ENCODE peak calls at places on chromosome 22, in six cellular contexts. One of them, this sample, is unnamed. For H3K36me3, the result is how much of the 10 kb centered on the place peaks cover.

GRCh38 chr22:46070215-46070721 is 80.1 kb upstream of the PPARA start:
- DNase-seq in HCT116: no peak
- DNase-seq in K562: no peak
- DNase-seq in GM12878: no peak
- DNase-seq in HepG2: peak
- DNase-seq in H1: no peak
- DNase-seq in this sample: peak

GRCh38 chr22:27752771-27753170 is 48.8 kb downstream of the MN1 start:
- DNase-seq in HCT116: no peak
- DNase-seq in K562: no peak
- DNase-seq in GM12878: no peak
- DNase-seq in HepG2: no peak
- DNase-seq in H1: no peak
- DNase-seq in this sample: no peak

GRCh38 chr22:48205790-48206189 is 1443.3 kb downstream of the TBC1D22A start:
- DNase-seq in HCT116: no peak
- DNase-seq in K562: no peak
- DNase-seq in GM12878: no peak
- DNase-seq in HepG2: no peak
- DNase-seq in H1: no peak
- DNase-seq in this sample: no peak

GRCh38 chr22:29139965-29140782 is 65.5 kb upstream of the EMID1 start:
- DNase-seq in HCT116: no peak
- DNase-seq in K562: no peak
- DNase-seq in GM12878: no peak
- DNase-seq in HepG2: peak
- DNase-seq in H1: no peak
- DNase-seq in this sample: no peak

GRCh38 chr22:45768490-45768889 is 96.9 kb downstream of the ATXN10 start:
- DNase-seq in HCT116: no peak
- DNase-seq in K562: no peak
- DNase-seq in GM12878: no peak
- DNase-seq in HepG2: no peak
- DNase-seq in H1: no peak
- DNase-seq in this sample: no peak

GRCh38 chr22:45204751-45205623 is 35.7 kb downstream of the KIAA0930 start:
- DNase-seq in HCT116: no peak
- DNase-seq in K562: no peak
- DNase-seq in GM12878: no peak
- DNase-seq in HepG2: no peak
- DNase-seq in H1: no peak
- DNase-seq in this sample: no peak

GRCh38 chr22:24178502-24179440 is 2.5 kb upstream of the SUSD2 start:
- DNase-seq in HCT116: no peak
- DNase-seq in K562: no peak
- DNase-seq in GM12878: no peak
- DNase-seq in HepG2: no peak
- DNase-seq in H1: no peak
- DNase-seq in this sample: no peak

GRCh38 chr22:41813726-41814410 is 13.4 kb downstream of the CCDC134 start:
- DNase-seq in HCT116: no peak
- DNase-seq in K562: no peak
- DNase-seq in GM12878: no peak
- DNase-seq in HepG2: no peak
- DNase-seq in H1: no peak
- DNase-seq in this sample: no peak

GRCh38 chr22:20976291-20976877 is 5.7 kb upstream of the LZTR1 start:
- DNase-seq in HCT116: no peak
- DNase-seq in K562: no peak
- DNase-seq in GM12878: no peak
- DNase-seq in HepG2: no peak
- DNase-seq in H1: no peak
- DNase-seq in this sample: no peak

GRCh38 chr22:20606041-20606783 is 98.8 kb downstream of the MED15 start:
- DNase-seq in HCT116: peak
- DNase-seq in K562: peak
- DNase-seq in GM12878: no peak
- DNase-seq in HepG2: peak
- DNase-seq in H1: peak
- DNase-seq in this sample: peak

GRCh38 chr22:46851311-46851710 is 88.9 kb downstream of the TBC1D22A start:
- DNase-seq in HCT116: no peak
- DNase-seq in K562: no peak
- DNase-seq in GM12878: no peak
- DNase-seq in HepG2: no peak
- DNase-seq in H1: no peak
- DNase-seq in this sample: no peak

GRCh38 chr22:47205562-47205961 is 443.1 kb downstream of the TBC1D22A start:
- DNase-seq in HCT116: no peak
- DNase-seq in K562: no peak
- DNase-seq in GM12878: no peak
- DNase-seq in HepG2: no peak
- DNase-seq in H1: no peak
- DNase-seq in this sample: no peak

GRCh38 chr22:33512961-33513360 is 407.3 kb downstream of the LARGE1 start:
- DNase-seq in HCT116: no peak
- DNase-seq in K562: no peak
- DNase-seq in GM12878: no peak
- DNase-seq in HepG2: no peak
- DNase-seq in H1: no peak
- DNase-seq in this sample: no peak

GRCh38 chr22:37562049-37562784 is 1.9 kb downstream of the CDC42EP1 start:
- DNase-seq in HCT116: no peak
- DNase-seq in K562: no peak
- DNase-seq in GM12878: no peak
- DNase-seq in HepG2: no peak
- DNase-seq in H1: no peak
- DNase-seq in this sample: no peak

GRCh38 chr22:28885939-28886338 is 2.6 kb downstream of the ZNRF3 start:
- DNase-seq in HCT116: no peak
- DNase-seq in K562: no peak
- DNase-seq in GM12878: no peak
- DNase-seq in HepG2: peak
- DNase-seq in H1: no peak
- DNase-seq in this sample: no peak

GRCh38 chr22:48585916-48586798 is 1241.5 kb downstream of the BRD1 start:
- DNase-seq in HCT116: no peak
- DNase-seq in K562: no peak
- DNase-seq in GM12878: no peak
- DNase-seq in HepG2: no peak
- DNase-seq in H1: no peak
- DNase-seq in this sample: no peak

GRCh38 chr22:40975346-40975745 is 24.2 kb downstream of the RBX1 start:
- DNase-seq in HCT116: no peak
- DNase-seq in K562: no peak
- DNase-seq in GM12878: no peak
- DNase-seq in HepG2: no peak
- DNase-seq in H1: no peak
- DNase-seq in this sample: no peak

GRCh38 chr22:45400046-45400445 is 13.4 kb downstream of the SMC1B start:
- DNase-seq in HCT116: no peak
- DNase-seq in K562: no peak
- DNase-seq in GM12878: no peak
- DNase-seq in HepG2: no peak
- DNase-seq in H1: no peak
- DNase-seq in this sample: no peak

GRCh38 chr22:37775785-37776638 is 31.7 kb upstream of the GCAT start:
- DNase-seq in HCT116: no peak
- DNase-seq in K562: no peak
- DNase-seq in GM12878: no peak
- DNase-seq in HepG2: no peak
- DNase-seq in H1: no peak
- DNase-seq in this sample: no peak

GRCh38 chr22:25347752-25348102 is 128.3 kb downstream of the CRYBB2 start:
- DNase-seq in HCT116: no peak
- DNase-seq in K562: no peak
- DNase-seq in GM12878: no peak
- DNase-seq in HepG2: no peak
- DNase-seq in H1: no peak
- DNase-seq in this sample: peak

DNA sequence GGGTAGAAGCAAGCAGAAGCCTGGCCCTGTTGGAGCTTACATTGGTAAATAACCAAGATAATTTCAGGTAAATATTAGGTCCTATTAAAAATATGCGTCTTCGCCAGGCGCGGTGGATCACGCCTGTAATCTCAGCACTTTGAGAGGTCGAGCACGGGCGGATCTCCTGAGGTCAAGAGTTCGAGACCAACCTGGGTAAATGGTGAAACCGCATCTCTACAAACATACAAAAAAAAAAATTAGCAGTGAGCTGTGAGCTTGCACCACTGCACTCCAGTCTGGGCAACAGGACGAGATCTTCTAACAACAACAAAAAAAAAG is 529 bp upstream of the SULT4A1 start:
- DNase-seq in HCT116: no peak
- DNase-seq in K562: no peak
- DNase-seq in GM12878: no peak
- DNase-seq in HepG2: no peak
- DNase-seq in H1: no peak
- DNase-seq in this sample: no peak
- TF ChIP-seq EZH2 in HCT116: no peak
- TF ChIP-seq EZH2 in K562: no peak
- TF ChIP-seq EZH2 in GM12878: no peak
- TF ChIP-seq EZH2 in HepG2: no peak
- TF ChIP-seq EZH2 in H1: no peak
- TF ChIP-seq EZH2 in this sample: no peak

GRCh38 chr22:36334081-36334831 is 53.5 kb downstream of the MYH9 start:
- DNase-seq in HCT116: no peak
- DNase-seq in K562: peak
- DNase-seq in GM12878: no peak
- DNase-seq in HepG2: no peak
- DNase-seq in H1: no peak
- DNase-seq in this sample: no peak

GRCh38 chr22:36336246-36337182 is 51.3 kb downstream of the MYH9 start:
- DNase-seq in HCT116: no peak
- DNase-seq in K562: no peak
- DNase-seq in GM12878: no peak
- DNase-seq in HepG2: no peak
- DNase-seq in H1: no peak
- DNase-seq in this sample: no peak

GRCh38 chr22:36335621-36336020 is 52.1 kb downstream of the MYH9 start:
- DNase-seq in HCT116: no peak
- DNase-seq in K562: no peak
- DNase-seq in GM12878: no peak
- DNase-seq in HepG2: no peak
- DNase-seq in H1: no peak
- DNase-seq in this sample: no peak

GRCh38 chr22:36333632-36334031 is 54.1 kb downstream of the MYH9 start:
- DNase-seq in HCT116: no peak
- DNase-seq in K562: no peak
- DNase-seq in GM12878: no peak
- DNase-seq in HepG2: no peak
- DNase-seq in H1: no peak
- DNase-seq in this sample: no peak

GRCh38 chr22:36334838-36335603 is 52.7 kb downstream of the MYH9 start:
- DNase-seq in HCT116: no peak
- DNase-seq in K562: peak
- DNase-seq in GM12878: no peak
- DNase-seq in HepG2: no peak
- DNase-seq in H1: no peak
- DNase-seq in this sample: no peak
- H3K36me3 ChIP-seq in HCT116: under half
- H3K36me3 ChIP-seq in K562: half or more
- H3K36me3 ChIP-seq in GM12878: under half
- H3K36me3 ChIP-seq in HepG2: half or more
- H3K36me3 ChIP-seq in H1: under half
- H3K36me3 ChIP-seq in this sample: under half

GRCh38 chr22:18077639-18078328 is at the start of gene PEX26:
- DNase-seq in HCT116: peak
- DNase-seq in K562: peak
- DNase-seq in GM12878: peak
- DNase-seq in HepG2: peak
- DNase-seq in H1: peak
- DNase-seq in this sample: peak
- TF ChIP-seq POLR2A in HCT116: no peak
- TF ChIP-seq POLR2A in K562: peak
- TF ChIP-seq POLR2A in GM12878: peak
- TF ChIP-seq POLR2A in HepG2: peak
- TF ChIP-seq POLR2A in H1: peak
- TF ChIP-seq POLR2A in this sample: no peak

GRCh38 chr22:49983148-49984042 is 22.8 kb downstream of the PIM3 start:
- DNase-seq in HCT116: no peak
- DNase-seq in K562: no peak
- DNase-seq in GM12878: no peak
- DNase-seq in HepG2: no peak
- DNase-seq in H1: no peak
- DNase-seq in this sample: no peak
- TF ChIP-seq EZH2 in HCT116: no peak
- TF ChIP-seq EZH2 in K562: no peak
- TF ChIP-seq EZH2 in GM12878: no peak
- TF ChIP-seq EZH2 in HepG2: no peak
- TF ChIP-seq EZH2 in H1: no peak
- TF ChIP-seq EZH2 in this sample: peak

GRCh38 chr22:26466196-26466595 is 17.4 kb downstream of the HPS4 start:
- DNase-seq in HCT116: no peak
- DNase-seq in K562: no peak
- DNase-seq in GM12878: no peak
- DNase-seq in HepG2: no peak
- DNase-seq in H1: no peak
- DNase-seq in this sample: no peak
- H3K36me3 ChIP-seq in HCT116: half or more
- H3K36me3 ChIP-seq in K562: half or more
- H3K36me3 ChIP-seq in GM12878: under half
- H3K36me3 ChIP-seq in HepG2: under half
- H3K36me3 ChIP-seq in H1: under half
- H3K36me3 ChIP-seq in this sample: under half

GRCh38 chr22:30265851-30266444 is 703 bp downstream of the OSM start:
- DNase-seq in HCT116: no peak
- DNase-seq in K562: peak
- DNase-seq in GM12878: no peak
- DNase-seq in HepG2: no peak
- DNase-seq in H1: no peak
- DNase-seq in this sample: no peak
- TF ChIP-seq POLR2A in HCT116: no peak
- TF ChIP-seq POLR2A in K562: no peak
- TF ChIP-seq POLR2A in GM12878: peak
- TF ChIP-seq POLR2A in HepG2: no peak
- TF ChIP-seq POLR2A in H1: no peak
- TF ChIP-seq POLR2A in this sample: no peak

This sample was measured in endothelial cell of umbilical vein.